ENCODE peak calls at places on chromosomes 3 and 15, in ten cellular contexts. A, P, F, T, C, I, Z, B, J and G are unnamed samples.

GRCh38 chr3:108312656-108313055 is 16.3 kb downstream of the HHLA2 start:
- DNase-seq in A (no peak), P (no peak), F (no peak), T (no peak), C (no peak), I (no peak), Z (no peak), B (no peak), J (no peak), G (no peak)

GRCh38 chr3:190517696-190518095 is 3.8 kb downstream of the IL1RAP start:
- DNase-seq in A (no peak), P (no peak), F (no peak), T (peak), C (no peak), I (no peak), Z (no peak), B (no peak), J (no peak), G (no peak)

GRCh38 chr15:51801391-51801835 is 28.0 kb upstream of the TMOD3 start:
- DNase-seq in A (peak), P (peak), F (peak), T (peak), C (no peak), I (no peak), Z (peak), B (no peak), J (no peak), G (no peak)

GRCh38 chr3:188119846-188120245 is 34.1 kb upstream of the LPP start:
- DNase-seq in A (no peak), P (no peak), F (no peak), T (no peak), C (no peak), I (no peak), Z (no peak), B (no peak), J (no peak), G (no peak)

GRCh38 chr15:83285979-83286553 is 1.6 kb upstream of the BNC1 start:
- DNase-seq in A (no peak), P (no peak), F (no peak), T (no peak), C (peak), I (no peak), Z (no peak), B (no peak), J (no peak), G (no peak)

GRCh38 chr15:55319537-55320325 is 709 bp downstream of the PIGB start:
- DNase-seq in A (peak), P (no peak), F (no peak), T (peak), C (no peak), I (no peak), Z (peak), B (no peak), J (no peak), G (no peak)

GRCh38 chr3:58388550-58389061 is 45.0 kb downstream of the PDHB start:
- DNase-seq in A (no peak), P (no peak), F (no peak), T (no peak), C (peak), I (no peak), Z (no peak), B (no peak), J (no peak), G (no peak)

GRCh38 chr3:139521811-139522210 is 17.7 kb downstream of the RBP1 start:
- DNase-seq in A (no peak), P (no peak), F (no peak), T (no peak), C (no peak), I (no peak), Z (no peak), B (no peak), J (no peak), G (no peak)

GRCh38 chr15:99361541-99362185 is 110.4 kb downstream of the LRRC28 start:
- DNase-seq in A (no peak), P (no peak), F (no peak), T (no peak), C (no peak), I (no peak), Z (no peak), B (no peak), J (no peak), G (no peak)

GRCh38 chr3:120145498-120146285 is 51.4 kb upstream of the GSK3B start:
- DNase-seq in A (peak), P (no peak), F (peak), T (no peak), C (peak), I (no peak), Z (no peak), B (no peak), J (no peak), G (no peak)

DNA sequence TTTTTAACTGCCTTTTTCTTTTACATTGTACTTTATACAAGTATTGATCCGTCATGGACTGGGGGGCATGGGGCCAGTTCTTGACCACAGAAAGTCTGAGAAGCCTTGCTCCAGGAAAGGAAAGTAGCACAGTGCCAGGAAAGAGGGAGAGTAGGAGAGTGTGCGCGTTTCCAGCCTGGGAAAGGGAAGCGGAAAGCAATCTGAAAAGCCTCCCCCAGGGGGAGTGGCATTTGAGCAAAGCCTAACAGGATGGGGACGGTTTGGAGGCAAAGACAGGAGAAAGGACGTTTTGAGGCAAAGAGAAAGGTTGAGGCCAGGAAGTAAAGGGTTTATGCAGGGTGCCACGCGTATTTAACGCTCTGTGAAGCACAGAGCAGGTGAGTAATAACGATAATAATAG is 116.9 kb downstream of the RORA start:
- DNase-seq in A (no peak), P (peak), F (no peak), T (no peak), C (no peak), I (no peak), Z (no peak), B (no peak), J (no peak), G (no peak)
- TF ChIP-seq CTCF in A (no peak), P (peak), F (no peak), T (no peak), C (no peak), I (no peak), Z (no peak), B (no peak), J (no peak), G (no peak)

DNA sequence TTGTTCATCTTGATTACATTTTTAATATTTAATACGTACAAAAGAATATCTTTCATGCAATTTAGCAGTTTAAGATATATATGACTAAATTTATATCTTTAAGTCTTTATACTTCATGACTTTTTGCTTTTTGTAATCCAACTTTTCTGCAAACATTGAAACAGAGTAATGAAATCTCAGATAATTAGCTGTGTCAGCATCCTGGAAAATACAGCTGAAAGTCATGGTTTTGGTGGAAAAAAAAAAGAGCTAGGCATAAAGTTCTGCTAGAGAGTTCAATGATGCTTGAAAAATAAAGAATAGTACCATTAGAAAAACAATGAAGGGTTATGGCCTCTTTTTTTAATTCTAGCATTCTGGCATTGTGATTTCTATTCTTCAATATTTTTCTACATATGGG is 387.4 kb upstream of the ROBO2 start:
- DNase-seq in A (no peak), P (no peak), F (no peak), T (no peak), C (no peak), I (no peak), Z (no peak), B (no peak), J (no peak), G (no peak)
- TF ChIP-seq CTCF in A (no peak), P (no peak), F (no peak), T (no peak), C (no peak), I (no peak), Z (no peak), B (no peak), J (no peak), G (no peak)

DNA sequence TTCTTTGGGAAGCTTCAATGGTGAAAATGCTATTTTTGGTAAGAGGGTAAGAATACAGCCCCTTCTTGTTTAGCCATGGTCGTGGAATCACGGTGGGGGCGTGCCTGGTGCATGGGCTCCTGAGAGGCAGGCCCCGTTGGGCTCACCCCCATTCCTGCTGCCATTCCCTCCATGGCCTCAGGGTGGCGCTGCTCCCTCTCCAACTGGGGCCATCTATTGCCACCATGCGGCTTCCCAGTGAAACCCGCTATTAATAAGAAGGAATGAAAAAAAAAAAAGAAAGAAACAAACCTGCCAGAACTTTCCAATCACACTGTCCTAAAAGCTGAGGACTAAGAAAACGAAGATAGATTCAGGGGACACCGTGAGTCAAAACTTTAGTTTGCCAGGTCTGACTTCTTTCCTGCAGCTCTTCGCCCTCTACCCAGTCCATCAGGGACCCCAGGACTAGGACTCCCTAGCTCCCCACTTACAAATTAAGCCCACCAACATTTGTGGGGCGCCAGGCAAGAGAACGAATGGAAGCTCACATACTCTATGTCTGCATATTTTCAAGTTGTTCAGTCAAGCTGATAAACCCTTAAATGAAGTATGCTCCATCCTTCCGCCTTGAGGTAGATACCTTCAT is 30.6 kb upstream of the ABHD2 start:
- DNase-seq in A (peak), P (peak), F (peak), T (peak), C (no peak), I (peak), Z (peak), B (peak), J (peak), G (peak)
- TF ChIP-seq CTCF in A (peak), P (peak), F (peak), T (peak), C (peak), I (peak), Z (peak), B (no peak), J (peak), G (peak)

GRCh38 chr3:165619077-165619476 is 218.1 kb downstream of the BCHE start:
- DNase-seq in A (no peak), P (no peak), F (no peak), T (no peak), C (no peak), I (no peak), Z (no peak), B (no peak), J (no peak), G (no peak)

GRCh38 chr3:165622356-165622755 is 214.9 kb downstream of the BCHE start:
- DNase-seq in A (no peak), P (no peak), F (no peak), T (no peak), C (no peak), I (no peak), Z (no peak), B (no peak), J (no peak), G (no peak)

GRCh38 chr3:165624761-165625160 is 212.5 kb downstream of the BCHE start:
- DNase-seq in A (no peak), P (no peak), F (no peak), T (no peak), C (no peak), I (no peak), Z (no peak), B (no peak), J (no peak), G (no peak)
- TF ChIP-seq CTCF in A (peak), P (no peak), F (peak), T (no peak), C (peak), I (no peak), Z (no peak), B (no peak), J (no peak), G (no peak)

GRCh38 chr15:75900577-75900976 is 3.1 kb upstream of the FBXO22 start:
- DNase-seq in A (no peak), P (no peak), F (no peak), T (no peak), C (no peak), I (no peak), Z (no peak), B (no peak), J (no peak), G (no peak)
- TF ChIP-seq CTCF in A (no peak), P (no peak), F (no peak), T (no peak), C (no peak), I (no peak), Z (no peak), B (no peak), J (no peak), G (no peak)

GRCh38 chr3:177804032-177804431 is 606.8 kb upstream of the TBL1XR1 start:
- DNase-seq in A (no peak), P (no peak), F (no peak), T (no peak), C (no peak), I (no peak), Z (no peak), B (no peak), J (no peak), G (no peak)

GRCh38 chr3:177802151-177802900 is 605.0 kb upstream of the TBL1XR1 start:
- DNase-seq in A (no peak), P (no peak), F (no peak), T (no peak), C (no peak), I (no peak), Z (no peak), B (no peak), J (no peak), G (no peak)

GRCh38 chr3:177807150-177807875 is 610.0 kb upstream of the TBL1XR1 start:
- DNase-seq in A (no peak), P (no peak), F (no peak), T (no peak), C (no peak), I (no peak), Z (no peak), B (no peak), J (no peak), G (no peak)

GRCh38 chr3:177803495-177803894 is 606.2 kb upstream of the TBL1XR1 start:
- DNase-seq in A (no peak), P (no peak), F (no peak), T (no peak), C (no peak), I (no peak), Z (no peak), B (no peak), J (no peak), G (no peak)

GRCh38 chr3:177804646-177805045 is 607.4 kb upstream of the TBL1XR1 start:
- DNase-seq in A (no peak), P (no peak), F (no peak), T (no peak), C (no peak), I (no peak), Z (no peak), B (no peak), J (no peak), G (no peak)
- TF ChIP-seq CTCF in A (no peak), P (no peak), F (no peak), T (no peak), C (no peak), I (no peak), Z (no peak), B (no peak), J (no peak), G (no peak)

DNA sequence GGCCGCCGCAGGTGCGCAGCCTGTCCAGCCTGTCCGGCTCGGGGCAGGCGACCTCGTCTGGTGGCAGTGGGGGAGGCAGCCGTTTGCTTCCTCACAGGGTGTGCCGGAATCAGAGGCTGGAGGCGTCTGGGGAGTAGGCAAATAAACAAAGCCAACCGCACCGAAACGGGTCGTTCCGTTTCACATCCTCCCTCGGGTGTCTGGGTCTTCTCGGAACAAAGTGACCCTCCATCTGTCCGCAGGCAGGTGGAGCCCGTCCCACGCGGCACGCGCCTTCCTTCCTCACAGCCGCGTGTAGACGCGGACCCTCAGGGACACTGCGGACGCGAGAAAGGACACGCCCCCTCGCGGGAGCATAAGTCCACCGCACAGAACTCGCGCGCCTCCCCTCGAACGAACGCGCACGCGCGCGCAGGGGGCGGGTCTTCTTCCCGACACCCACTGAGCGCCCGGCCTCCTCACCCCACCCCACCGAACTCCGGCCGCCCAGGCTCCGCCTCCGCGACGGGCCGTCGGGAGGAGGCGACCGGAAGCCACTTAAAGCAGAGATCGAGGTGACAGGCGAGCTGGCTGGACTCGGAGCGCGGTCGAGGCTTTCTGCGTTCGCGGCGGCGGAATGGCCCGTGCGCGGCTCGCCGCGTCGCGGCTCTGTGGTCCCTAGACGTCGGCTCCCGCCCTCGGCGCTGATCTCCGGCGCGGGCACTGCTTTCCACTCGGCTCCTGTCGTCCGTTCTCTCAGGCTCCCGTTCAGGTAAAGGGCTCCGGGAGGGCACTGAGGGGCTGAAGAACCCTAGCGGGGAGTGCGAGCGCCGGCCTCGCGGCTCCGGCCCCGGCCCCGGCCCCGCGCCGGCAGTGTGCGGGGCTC is at the start of gene TIPARP:
- DNase-seq in A (peak), P (peak), F (peak), T (peak), C (peak), I (peak), Z (peak), B (peak), J (peak), G (peak)
- TF ChIP-seq CTCF in A (peak), P (peak), F (peak), T (peak), C (peak), I (peak), Z (peak), B (no peak), J (peak), G (peak)

GRCh38 chr3:39275963-39276593 is 3.8 kb downstream of the CX3CR1 start:
- DNase-seq in A (no peak), P (no peak), F (no peak), T (no peak), C (no peak), I (no peak), Z (no peak), B (no peak), J (no peak), G (no peak)

GRCh38 chr3:39271363-39271762 is 8.5 kb downstream of the CX3CR1 start:
- DNase-seq in A (no peak), P (no peak), F (no peak), T (no peak), C (no peak), I (no peak), Z (no peak), B (no peak), J (no peak), G (no peak)

GRCh38 chr3:39272191-39272590 is 7.6 kb downstream of the CX3CR1 start:
- DNase-seq in A (no peak), P (no peak), F (no peak), T (no peak), C (no peak), I (no peak), Z (no peak), B (no peak), J (no peak), G (no peak)

GRCh38 chr3:39275052-39275451 is 4.8 kb downstream of the CX3CR1 start:
- DNase-seq in A (no peak), P (no peak), F (no peak), T (no peak), C (no peak), I (peak), Z (no peak), B (no peak), J (no peak), G (no peak)

DNA sequence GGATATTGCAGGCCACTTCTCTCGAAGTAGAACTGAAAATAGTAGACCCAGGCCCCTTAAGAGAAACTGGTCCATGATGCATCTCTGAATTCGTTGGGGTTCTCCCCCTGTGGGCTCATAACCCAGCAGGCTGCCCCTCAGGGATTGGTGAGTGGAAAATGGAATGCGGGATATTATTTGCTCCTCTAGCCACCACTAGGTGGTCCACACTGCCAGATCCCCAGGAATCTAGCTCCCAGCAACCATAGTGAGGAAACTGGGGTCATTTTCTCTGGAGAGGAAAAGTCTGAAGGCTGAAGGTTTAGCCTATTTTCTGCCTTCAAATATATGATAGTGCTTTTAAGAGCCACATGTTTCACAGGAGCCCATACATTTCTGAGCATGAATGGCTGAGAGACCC is 6.7 kb downstream of the CX3CR1 start:
- DNase-seq in A (no peak), P (no peak), F (no peak), T (no peak), C (no peak), I (no peak), Z (no peak), B (no peak), J (no peak), G (no peak)
- TF ChIP-seq CTCF in A (no peak), P (no peak), F (peak), T (no peak), C (peak), I (no peak), Z (no peak), B (no peak), J (no peak), G (no peak)

GRCh38 chr3:51390186-51390585 is 899 bp upstream of the RBM15B start:
- DNase-seq in A (no peak), P (no peak), F (no peak), T (no peak), C (no peak), I (no peak), Z (no peak), B (no peak), J (no peak), G (no peak)

GRCh38 chr3:51391566-51392300 is 648 bp downstream of the RBM15B start:
- DNase-seq in A (peak), P (peak), F (no peak), T (peak), C (no peak), I (peak), Z (peak), B (no peak), J (peak), G (peak)

GRCh38 chr3:51389423-51390183 is 1.5 kb upstream of the RBM15B start:
- DNase-seq in A (peak), P (peak), F (no peak), T (peak), C (no peak), I (peak), Z (peak), B (peak), J (no peak), G (no peak)

GRCh38 chr3:51391075-51391565 is at the start of gene RBM15B:
- DNase-seq in A (peak), P (peak), F (peak), T (peak), C (peak), I (peak), Z (peak), B (peak), J (peak), G (peak)

GRCh38 chr3:51390600-51391074 is 448 bp upstream of the RBM15B start:
- DNase-seq in A (no peak), P (no peak), F (no peak), T (no peak), C (no peak), I (no peak), Z (no peak), B (no peak), J (no peak), G (no peak)
- TF ChIP-seq CTCF in A (no peak), P (peak), F (no peak), T (no peak), C (no peak), I (no peak), Z (no peak), B (peak), J (no peak), G (no peak)

DNA sequence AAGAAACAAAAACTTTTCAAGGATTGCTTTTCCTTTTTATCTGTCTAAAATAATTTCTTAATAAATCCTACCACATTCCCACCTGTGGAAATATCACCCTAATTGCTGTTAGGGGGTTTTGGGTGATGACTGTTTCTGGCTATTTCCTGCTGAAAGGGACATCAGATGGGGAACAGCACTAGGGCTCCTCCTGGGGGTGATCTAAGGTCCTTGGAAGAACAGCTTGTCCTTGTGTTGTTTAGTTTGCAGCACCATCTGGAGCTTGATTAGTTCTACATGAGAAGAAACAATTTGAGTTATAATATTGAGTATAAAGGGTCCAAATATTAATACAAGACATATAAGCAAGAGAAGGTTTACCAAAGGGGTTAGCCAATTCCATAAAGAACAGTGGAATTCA is 18.7 kb downstream of the OR5H15 start:
- DNase-seq in A (no peak), P (no peak), F (peak), T (no peak), C (no peak), I (no peak), Z (no peak), B (no peak), J (no peak), G (no peak)
- TF ChIP-seq CTCF in A (no peak), P (no peak), F (peak), T (no peak), C (no peak), I (no peak), Z (no peak), B (no peak), J (no peak), G (no peak)